ENCODE peak calls at places on chromosomes 5 and 9, in four cellular contexts. B, F, V and T are unnamed samples.

GRCh38 chr9:124259273-124260078 is 1.7 kb downstream of the NEK6 start:
- DNase-seq in B (no peak), F (peak), V (peak), T (no peak)

GRCh38 chr5:5980601-5981000 is 397.7 kb downstream of the MED10 start:
- DNase-seq in B (no peak), F (no peak), V (no peak), T (no peak)

GRCh38 chr9:120388000-120388855 is 191.7 kb downstream of the CDK5RAP2 start:
- DNase-seq in B (no peak), F (no peak), V (no peak), T (no peak)

GRCh38 chr9:134372621-134373267 is 46.5 kb downstream of the RXRA start:
- DNase-seq in B (no peak), F (no peak), V (peak), T (no peak)

GRCh38 chr9:114968710-114969109 is 38.3 kb upstream of the TNFSF8 start:
- DNase-seq in B (no peak), F (peak), V (no peak), T (no peak)

GRCh38 chr9:113918697-113919390 is 42.7 kb downstream of the ZNF618 start:
- DNase-seq in B (no peak), F (no peak), V (no peak), T (no peak)

GRCh38 chr5:157820593-157821252 is 38.2 kb downstream of the CLINT1 start:
- DNase-seq in B (peak), F (peak), V (no peak), T (peak)

GRCh38 chr9:92292338-92293074 is 991 bp downstream of the IARS1 start:
- DNase-seq in B (no peak), F (no peak), V (no peak), T (no peak)

GRCh38 chr5:171623551-171624097 is 162.0 kb upstream of the SMIM23 start:
- DNase-seq in B (no peak), F (no peak), V (no peak), T (no peak)

GRCh38 chr9:130847306-130848217 is 12.5 kb downstream of the ABL1 start:
- DNase-seq in B (no peak), F (peak), V (peak), T (no peak)

GRCh38 chr5:121174351-121174750 is 677.3 kb upstream of the FTMT start:
- DNase-seq in B (no peak), F (no peak), V (no peak), T (no peak)

GRCh38 chr9:122215663-122216062 is 13.1 kb downstream of the LHX6 start:
- DNase-seq in B (peak), F (no peak), V (no peak), T (no peak)

GRCh38 chr5:122089096-122089495 is 11.0 kb upstream of the LOX start:
- DNase-seq in B (no peak), F (no peak), V (no peak), T (no peak)

GRCh38 chr5:99061711-99062110 is 132.9 kb upstream of the CHD1 start:
- DNase-seq in B (no peak), F (peak), V (no peak), T (no peak)

GRCh38 chr9:106697799-106698591 is 165.0 kb upstream of the ZNF462 start:
- DNase-seq in B (no peak), F (peak), V (peak), T (no peak)

GRCh38 chr9:99034149-99034548 is 70.8 kb upstream of the TGFBR1 start:
- DNase-seq in B (no peak), F (no peak), V (no peak), T (no peak)

GRCh38 chr9:137145731-137146526 is 7.0 kb downstream of the GRIN1 start:
- DNase-seq in B (no peak), F (no peak), V (no peak), T (no peak)

GRCh38 chr5:56314536-56314935 is 81.4 kb upstream of the ANKRD55 start:
- DNase-seq in B (peak), F (no peak), V (no peak), T (peak)
- TF ChIP-seq CTCF in B (peak), F (peak), V (peak), T (peak)

GRCh38 chr9:93379051-93379450 is 72.4 kb upstream of the FAM120A start:
- DNase-seq in B (no peak), F (no peak), V (no peak), T (no peak)

GRCh38 chr9:93378276-93378675 is 73.2 kb upstream of the FAM120A start:
- DNase-seq in B (no peak), F (no peak), V (no peak), T (no peak)

GRCh38 chr9:93380410-93381060 is 71.0 kb upstream of the FAM120A start:
- DNase-seq in B (no peak), F (no peak), V (no peak), T (no peak)
- TF ChIP-seq CTCF in B (no peak), F (no peak), V (peak), T (no peak)

GRCh38 chr5:112860929-112861637 is at the start of gene SRP19:
- DNase-seq in B (peak), F (peak), V (peak), T (peak)
- TF ChIP-seq CTCF in B (no peak), F (no peak), V (no peak), T (no peak)

GRCh38 chr5:62791059-62791458 is 212.4 kb downstream of the LRRC70 start:
- DNase-seq in B (no peak), F (peak), V (no peak), T (no peak)
- TF ChIP-seq CTCF in B (peak), F (peak), V (no peak), T (peak)

GRCh38 chr5:137206030-137206715 is 293.0 kb downstream of the SPOCK1 start:
- DNase-seq in B (no peak), F (peak), V (no peak), T (no peak)
- TF ChIP-seq CTCF in B (no peak), F (no peak), V (no peak), T (no peak)

GRCh38 chr5:173055722-173055982 is 500 bp upstream of the CREBRF start:
- DNase-seq in B (no peak), F (no peak), V (no peak), T (no peak)

GRCh38 chr5:173055042-173055721 is 970 bp upstream of the CREBRF start:
- DNase-seq in B (no peak), F (no peak), V (no peak), T (no peak)

GRCh38 chr5:173056783-173057061 is 570 bp downstream of the CREBRF start:
- DNase-seq in B (peak), F (no peak), V (no peak), T (peak)

GRCh38 chr5:173055983-173056782 is at the start of gene CREBRF:
- DNase-seq in B (peak), F (peak), V (peak), T (peak)

DNA sequence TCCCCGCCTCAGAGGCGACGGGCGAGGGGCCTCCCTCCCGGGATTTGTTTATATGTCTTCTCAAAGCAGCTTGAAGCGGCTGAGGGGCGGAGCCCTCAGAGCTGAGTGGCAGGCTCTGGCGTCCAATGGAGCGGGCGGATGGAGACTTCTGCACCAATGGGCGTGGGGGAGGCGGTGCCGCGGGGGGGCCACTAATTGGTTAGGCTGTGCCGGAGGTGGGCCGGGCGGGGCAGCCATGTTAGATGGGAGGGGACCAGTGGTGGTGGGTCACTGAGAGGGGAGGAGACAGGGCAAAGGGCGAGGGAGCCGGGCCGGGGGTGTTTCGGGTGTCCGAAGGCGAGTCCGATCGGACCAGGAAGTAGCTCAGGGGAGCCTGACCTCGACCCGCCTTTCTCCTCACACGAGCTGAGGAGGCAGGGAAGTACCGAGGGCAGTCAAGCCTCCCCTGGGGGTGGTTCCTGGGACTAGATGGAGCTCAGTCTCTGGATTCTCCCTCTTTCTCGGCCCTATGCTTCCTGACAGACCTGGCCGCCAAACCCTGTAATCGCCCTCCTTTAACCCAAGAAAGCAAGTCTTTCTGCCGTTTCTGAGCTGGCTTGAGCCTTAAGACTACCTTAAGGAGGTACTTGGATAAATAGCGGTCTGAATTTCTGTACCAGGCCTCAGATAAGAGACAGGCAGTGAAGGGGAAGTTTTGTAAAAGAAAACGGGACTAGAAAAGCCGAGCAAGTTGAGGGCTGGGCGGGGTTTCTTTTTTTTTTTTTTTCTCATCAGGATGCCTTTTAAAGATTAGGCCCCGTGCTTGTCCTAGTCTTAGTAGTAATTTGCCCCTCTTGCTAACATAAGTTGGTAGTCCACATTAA is 1.1 kb downstream of the CREBRF start:
- DNase-seq in B (peak), F (peak), V (peak), T (peak)
- TF ChIP-seq CTCF in B (no peak), F (peak), V (peak), T (no peak)